ENCODE peak calls at places on chromosomes 16 and 17, in seven cellular contexts. D is GM06990, Z is fibroblast of mammary gland, S is left lung, K is pancreas, X is tibial artery, P is ovary. A is an unnamed sample.

GRCh38 chr16:86059253-86060171 is 160.6 kb downstream of the IRF8 start:
- DNase-seq in D (no peak), Z (no peak), S (peak), K (peak), X (no peak), P (peak), A (no peak)

GRCh38 chr16:74711938-74712337 is 11.3 kb upstream of the MLKL start:
- DNase-seq in D (no peak), Z (no peak), S (no peak), K (no peak), X (peak), P (no peak), A (no peak)

GRCh38 chr17:21537302-21537701 is 155.0 kb upstream of the KCNJ18 start:
- DNase-seq in D (no peak), Z (no peak), S (no peak), K (no peak), X (no peak), P (no peak), A (no peak)

GRCh38 chr16:67541391-67542263 is 13.0 kb downstream of the RIPOR1 start:
- DNase-seq in D (no peak), Z (peak), S (no peak), K (peak), X (no peak), P (no peak), A (no peak)

GRCh38 chr17:26962255-26963162 is 331.4 kb upstream of the WSB1 start:
- DNase-seq in D (no peak), Z (no peak), S (no peak), K (peak), X (no peak), P (no peak), A (no peak)

GRCh38 chr17:58403312-58403711 is 14.0 kb downstream of the RNF43 start:
- DNase-seq in D (no peak), Z (no peak), S (no peak), K (no peak), X (no peak), P (no peak), A (no peak)

GRCh38 chr17:40311575-40311974 is 2.6 kb downstream of the RARA start:
- DNase-seq in D (no peak), Z (no peak), S (peak), K (peak), X (peak), P (peak), A (no peak)

GRCh38 chr17:45411348-45412105 is 21.1 kb downstream of the ARHGAP27 start:
- DNase-seq in D (no peak), Z (no peak), S (peak), K (no peak), X (no peak), P (no peak), A (no peak)

GRCh38 chr17:4301066-4301465 is 37.3 kb upstream of the ANKFY1 start:
- DNase-seq in D (no peak), Z (no peak), S (no peak), K (no peak), X (no peak), P (no peak), A (no peak)

GRCh38 chr17:35245196-35245486 is 2.3 kb downstream of the SLFN5 start:
- DNase-seq in D (no peak), Z (peak), S (no peak), K (no peak), X (no peak), P (no peak), A (no peak)

GRCh38 chr17:74502866-74503265 is 28.4 kb downstream of the CD300LB start:
- DNase-seq in D (no peak), Z (peak), S (no peak), K (no peak), X (no peak), P (no peak), A (no peak)

GRCh38 chr17:60630352-60630751 is 30.4 kb downstream of the PPM1D start:
- DNase-seq in D (no peak), Z (peak), S (no peak), K (no peak), X (no peak), P (peak), A (no peak)

GRCh38 chr17:45143767-45144198 is 4.5 kb upstream of the HEXIM1 start:
- DNase-seq in D (peak), Z (peak), S (peak), K (peak), X (peak), P (peak), A (no peak)

GRCh38 chr17:17800504-17801021 is 36.2 kb downstream of the SREBF1 start:
- DNase-seq in D (no peak), Z (no peak), S (no peak), K (peak), X (no peak), P (no peak), A (no peak)

GRCh38 chr16:75104836-75105235 is 11.7 kb downstream of the LDHD start:
- DNase-seq in D (no peak), Z (no peak), S (no peak), K (no peak), X (no peak), P (no peak), A (no peak)

GRCh38 chr16:399278-400019 is 2.2 kb upstream of the DECR2 start:
- DNase-seq in D (no peak), Z (no peak), S (no peak), K (no peak), X (no peak), P (no peak), A (no peak)

GRCh38 chr16:10332775-10333174 is 53.1 kb upstream of the ATF7IP2 start:
- DNase-seq in D (no peak), Z (no peak), S (no peak), K (no peak), X (no peak), P (no peak), A (no peak)

GRCh38 chr17:41439375-41439774 is 1.4 kb downstream of the KRT38 start:
- DNase-seq in D (no peak), Z (peak), S (no peak), K (no peak), X (no peak), P (no peak), A (no peak)

GRCh38 chr16:31063843-31064611 is 10.0 kb downstream of the ZNF668 start:
- DNase-seq in D (no peak), Z (no peak), S (no peak), K (no peak), X (no peak), P (no peak), A (no peak)

GRCh38 chr17:6700948-6701307 is 12.2 kb downstream of the SLC13A5 start:
- DNase-seq in D (no peak), Z (no peak), S (no peak), K (no peak), X (no peak), P (no peak), A (no peak)

GRCh38 chr16:49838361-49838638 is 17.6 kb downstream of the ZNF423 start:
- DNase-seq in D (no peak), Z (no peak), S (no peak), K (no peak), X (no peak), P (peak), A (no peak)

GRCh38 chr17:47621293-47622178 is 28.2 kb upstream of the KPNB1 start:
- DNase-seq in D (no peak), Z (peak), S (peak), K (no peak), X (peak), P (peak), A (no peak)

GRCh38 chr17:21272250-21272649 is 12.3 kb upstream of the MAP2K3 start:
- DNase-seq in D (no peak), Z (no peak), S (no peak), K (no peak), X (no peak), P (no peak), A (no peak)

GRCh38 chr16:4373909-4374742 is 2.5 kb downstream of the VASN start:
- DNase-seq in D (no peak), Z (peak), S (peak), K (peak), X (peak), P (peak), A (no peak)

DNA sequence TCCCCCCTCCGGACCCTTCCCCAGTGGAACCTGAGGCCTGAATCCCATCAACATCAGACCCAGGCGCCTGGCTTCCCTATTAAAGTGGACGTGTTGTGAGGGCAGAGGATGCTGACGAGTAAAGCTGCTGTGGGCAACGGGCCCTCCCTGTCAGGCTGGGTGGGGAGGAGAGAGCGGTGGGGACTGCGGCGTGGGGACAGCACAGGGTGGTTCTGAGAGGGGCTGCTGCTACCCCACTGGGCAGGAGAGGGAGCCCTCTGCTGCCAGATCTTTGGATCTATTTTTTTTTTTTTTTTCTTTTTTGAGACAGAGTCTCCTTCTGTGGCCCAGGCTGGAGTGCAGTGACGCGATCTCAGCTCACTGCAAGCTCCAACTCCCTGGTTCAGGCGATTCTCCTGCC is 5.9 kb downstream of the CA5A start:
- DNase-seq in D (no peak), Z (no peak), S (no peak), K (no peak), X (no peak), P (no peak), A (no peak)
- TF ChIP-seq CTCF in D (peak), Z (peak), S (no peak), K (no peak), X (no peak), P (no peak), A (peak)

GRCh38 chr17:9170822-9171221 is 149.5 kb downstream of the NTN1 start:
- DNase-seq in D (no peak), Z (no peak), S (no peak), K (no peak), X (no peak), P (no peak), A (no peak)
- H3K4me3 ChIP-seq in D (no peak), Z (no peak), S (no peak), K (no peak), X (no peak), P (no peak), A (no peak)

GRCh38 chr16:22969567-22969966 is 155.6 kb downstream of the HS3ST2 start:
- DNase-seq in D (no peak), Z (no peak), S (no peak), K (no peak), X (no peak), P (no peak), A (no peak)
- TF ChIP-seq CTCF in D (no peak), Z (no peak), S (no peak), K (no peak), X (no peak), P (no peak), A (no peak)

DNA sequence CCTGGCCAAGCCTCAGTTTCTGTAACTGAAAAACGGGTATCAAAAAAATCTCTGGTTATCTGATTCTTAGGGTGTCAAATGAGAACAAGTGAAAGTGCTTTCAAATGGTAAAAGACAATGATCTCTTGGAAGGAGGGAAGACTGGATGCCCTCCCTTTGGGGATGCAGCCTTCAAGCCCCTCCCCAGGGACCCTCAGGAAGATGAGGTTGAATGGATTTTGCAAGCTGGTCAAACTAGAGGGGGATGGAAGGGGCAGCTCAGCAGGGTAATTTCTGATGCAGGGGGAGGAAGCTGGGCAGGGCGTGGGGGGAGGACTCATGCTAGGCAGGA is 22.4 kb downstream of the ARHGAP23 start:
- DNase-seq in D (no peak), Z (no peak), S (no peak), K (no peak), X (no peak), P (no peak), A (no peak)
- H3K4me3 ChIP-seq in D (no peak), Z (peak), S (no peak), K (no peak), X (no peak), P (no peak), A (no peak)